ENCODE peak calls at places on chromosomes 16 and 17, in five cellular contexts. P is right lobe of liver, H is lower leg skin, J is ascending aorta, A is activated T-cell treated with anti-CD3 and anti-CD28 coated beads for 1 hour. Z is an unnamed sample.

GRCh38 chr17:78789663-78790181 is 7.6 kb upstream of the CYTH1 start:
- DNase-seq in P (peak), H (peak), J (peak), A (peak), Z (peak)

GRCh38 chr17:65772989-65773388 is 211.5 kb upstream of the AXIN2 start:
- DNase-seq in P (no peak), H (no peak), J (no peak), A (no peak), Z (no peak)

GRCh38 chr16:50880926-50881325 is 139.0 kb downstream of the CYLD start:
- DNase-seq in P (no peak), H (no peak), J (peak), A (no peak), Z (no peak)

GRCh38 chr16:86527366-86527765 is 17.0 kb downstream of the FOXF1 start:
- DNase-seq in P (no peak), H (no peak), J (no peak), A (no peak), Z (no peak)

GRCh38 chr17:17693253-17693954 is 12.1 kb downstream of the RAI1 start:
- DNase-seq in P (peak), H (no peak), J (peak), A (no peak), Z (no peak)

GRCh38 chr17:32849879-32850278 is 27.0 kb downstream of the MYO1D start:
- DNase-seq in P (no peak), H (no peak), J (no peak), A (no peak), Z (no peak)

GRCh38 chr17:73541561-73541981 is 102.7 kb downstream of the SDK2 start:
- DNase-seq in P (no peak), H (no peak), J (no peak), A (no peak), Z (no peak)

GRCh38 chr17:72090108-72090507 is 30.7 kb upstream of the SOX9 start:
- DNase-seq in P (no peak), H (no peak), J (no peak), A (no peak), Z (no peak)

GRCh38 chr16:2090819-2091721 is 43.3 kb downstream of the TSC2 start:
- DNase-seq in P (peak), H (peak), J (no peak), A (no peak), Z (peak)

GRCh38 chr16:29675811-29676643 is 3.0 kb upstream of the QPRT start:
- DNase-seq in P (no peak), H (no peak), J (no peak), A (no peak), Z (no peak)

GRCh38 chr16:85422374-85423185 is 190.5 kb upstream of the GSE1 start:
- DNase-seq in P (peak), H (no peak), J (no peak), A (no peak), Z (no peak)

Z was measured in effector CD8-positive, alpha-beta T cell.